ENCODE peak calls at places on chromosomes 16 and 17, in ten cellular contexts. Y is activated CD8-positive, alpha-beta T cell treated with anti-CD3 and anti-CD28 coated beads, Interleukin-2, amount 10 ng/mL, durations not matched to agents 7 days and 5 days; M is A172; Z is activated T-helper 2 cell treated with anti-CD3 and anti-CD28 coated beads, Interferon-gamma antibody, Interleukin-2, Interleukin-4, amounts not matched to agents 10 μg/mL and 5 μg/mL and 100 μg/mL, durations not matched to agents 14 hours and 24 hours and 36 hours; W is NCI-H460; K is RCC 7860; D is CMK; E is GM20000; G is NCI-H1417; C is effector memory CD4-positive, alpha-beta T cell. S is an unnamed sample.

GRCh38 chr17:41844971-41845370 is 7.3 kb downstream of the KLHL10 start:
- DNase-seq in Y (no peak), M (no peak), Z (no peak), W (no peak), K (no peak), D (no peak), E (no peak), G (no peak), C (no peak), S (no peak)

GRCh38 chr16:71520550-71520949 is 5.7 kb upstream of the CHST4 start:
- DNase-seq in Y (no peak), M (no peak), Z (no peak), W (no peak), K (no peak), D (no peak), E (no peak), G (peak), C (no peak), S (no peak)

GRCh38 chr16:83934684-83934977 is 18.4 kb upstream of the OSGIN1 start:
- DNase-seq in Y (no peak), M (no peak), Z (no peak), W (no peak), K (no peak), D (no peak), E (no peak), G (no peak), C (no peak), S (no peak)

GRCh38 chr16:88693420-88694177 is 7.3 kb upstream of the SNAI3 start:
- DNase-seq in Y (no peak), M (no peak), Z (no peak), W (no peak), K (no peak), D (no peak), E (no peak), G (no peak), C (no peak), S (no peak)

GRCh38 chr16:14564323-14564722 is 65.7 kb downstream of the PARN start:
- DNase-seq in Y (no peak), M (no peak), Z (no peak), W (no peak), K (no peak), D (no peak), E (no peak), G (peak), C (no peak), S (peak)

GRCh38 chr16:89026121-89026612 is 49.2 kb upstream of the CBFA2T3 start:
- DNase-seq in Y (peak), M (peak), Z (peak), W (no peak), K (peak), D (no peak), E (peak), G (no peak), C (peak), S (peak)

GRCh38 chr16:70706948-70707465 is 21.2 kb upstream of the MTSS2 start:
- DNase-seq in Y (no peak), M (peak), Z (no peak), W (no peak), K (peak), D (no peak), E (no peak), G (peak), C (no peak), S (peak)

GRCh38 chr17:17304521-17304985 is 1.4 kb downstream of the NT5M start:
- DNase-seq in Y (peak), M (no peak), Z (peak), W (no peak), K (no peak), D (peak), E (peak), G (no peak), C (no peak), S (no peak)

S was measured in Caki2.